ENCODE peak calls at places on chromosomes 13 and 19, in four cellular contexts. J is CD8-positive, alpha-beta T cell; Y is left ventricle myocardium inferior; R is IMR-90. I is an unnamed sample.

GRCh38 chr13:75489502-75490263 is 7.7 kb upstream of the TBC1D4 start:
- DNase-seq in J (no peak), Y (no peak), R (peak; percentile 69), I (no peak)

GRCh38 chr19:16336571-16336970 is 11.9 kb downstream of the KLF2 start:
- DNase-seq in J (no peak), Y (no peak), R (peak; percentile 65), I (peak; percentile 71)

GRCh38 chr19:51123381-51124186 is 1.1 kb upstream of the SIGLEC9 start:
- DNase-seq in J (peak; percentile 45), Y (peak; percentile 47), R (no peak), I (peak; percentile 30)

GRCh38 chr19:35107541-35107939 is 8.1 kb upstream of the FXYD3 start:
- DNase-seq in J (no peak), Y (no peak), R (no peak), I (peak; percentile 90)

GRCh38 chr19:29564574-29565005 is 38.8 kb downstream of the VSTM2B start:
- DNase-seq in J (no peak), Y (no peak), R (no peak), I (no peak)

GRCh38 chr19:10848208-10848843 is at the start of gene C19orf38:
- DNase-seq in J (no peak), Y (no peak), R (no peak), I (peak; percentile 41)

GRCh38 chr13:50358715-50359367 is 343.6 kb downstream of the KCNRG start:
- DNase-seq in J (no peak), Y (no peak), R (no peak), I (no peak)

GRCh38 chr13:99331881-99332293 is 24.7 kb upstream of the GPR183 start:
- DNase-seq in J (no peak), Y (no peak), R (no peak), I (no peak)

GRCh38 chr19:13099073-13099999 is 3.3 kb downstream of the LYL1 start:
- DNase-seq in J (peak; percentile 65), Y (peak; percentile 81), R (no peak), I (peak; percentile 95)

GRCh38 chr13:109160887-109161669 is 531.7 kb downstream of the MYO16 start:
- DNase-seq in J (no peak), Y (no peak), R (no peak), I (no peak)

GRCh38 chr13:76886292-76887061 is at the start of gene KCTD12:
- DNase-seq in J (peak; percentile 67), Y (peak; percentile 93), R (peak; percentile 73), I (peak; percentile 90)

GRCh38 chr13:24270639-24271131 is 38.7 kb upstream of the C1QTNF9 start:
- DNase-seq in J (peak; percentile 46), Y (peak; percentile 65), R (peak; percentile 47), I (peak; percentile 74)

GRCh38 chr13:58478858-58479257 is 847.3 kb downstream of the PCDH17 start:
- DNase-seq in J (no peak), Y (no peak), R (no peak), I (no peak)

GRCh38 chr19:12766051-12766521 is 9.3 kb downstream of the HOOK2 start:
- DNase-seq in J (peak; percentile 57), Y (peak; percentile 90), R (peak; percentile 73), I (peak; percentile 100)

GRCh38 chr19:5369962-5370367 is 29.4 kb upstream of the PTPRS start:
- DNase-seq in J (no peak), Y (peak; percentile 18), R (no peak), I (peak; percentile 92)

GRCh38 chr13:51957377-51958216 is 53.7 kb downstream of the ATP7B start:
- DNase-seq in J (no peak), Y (no peak), R (no peak), I (no peak)

GRCh38 chr13:85141425-85141824 is 657.8 kb downstream of the SLITRK6 start:
- DNase-seq in J (no peak), Y (no peak), R (no peak), I (no peak)

GRCh38 chr13:85080726-85081125 is 718.5 kb downstream of the SLITRK6 start:
- DNase-seq in J (no peak), Y (no peak), R (no peak), I (no peak)

GRCh38 chr19:48997972-48998371 is 4.3 kb downstream of the RUVBL2 start:
- DNase-seq in J (peak; percentile 16), Y (no peak), R (peak; percentile 45), I (peak; percentile 93)

GRCh38 chr19:31354316-31354715 is 5.1 kb upstream of the TSHZ3 start:
- DNase-seq in J (no peak), Y (no peak), R (no peak), I (no peak)

GRCh38 chr13:55493297-55493696 is 1647.4 kb upstream of the PRR20A start:
- DNase-seq in J (no peak), Y (no peak), R (no peak), I (no peak)

GRCh38 chr13:32443111-32443510 is 15.2 kb upstream of the N4BP2L1 start:
- DNase-seq in J (peak; percentile 14), Y (no peak), R (peak; percentile 23), I (no peak)

GRCh38 chr19:23071087-23071511 is 45.7 kb upstream of the ZNF730 start:
- DNase-seq in J (no peak), Y (peak; percentile 31), R (peak; percentile 3), I (peak; percentile 91)

GRCh38 chr13:30873519-30873918 is 32.6 kb upstream of the MEDAG start:
- DNase-seq in J (no peak), Y (no peak), R (peak; percentile 19), I (no peak)
- H3K4me1 ChIP-seq in J (no peaks in the 10 kb centered on the region), Y (peaks cover 15% of the 10 kb centered on the region), R (peaks cover 38% of the 10 kb centered on the region), I (peaks cover 57% of the 10 kb centered on the region)

DNA sequence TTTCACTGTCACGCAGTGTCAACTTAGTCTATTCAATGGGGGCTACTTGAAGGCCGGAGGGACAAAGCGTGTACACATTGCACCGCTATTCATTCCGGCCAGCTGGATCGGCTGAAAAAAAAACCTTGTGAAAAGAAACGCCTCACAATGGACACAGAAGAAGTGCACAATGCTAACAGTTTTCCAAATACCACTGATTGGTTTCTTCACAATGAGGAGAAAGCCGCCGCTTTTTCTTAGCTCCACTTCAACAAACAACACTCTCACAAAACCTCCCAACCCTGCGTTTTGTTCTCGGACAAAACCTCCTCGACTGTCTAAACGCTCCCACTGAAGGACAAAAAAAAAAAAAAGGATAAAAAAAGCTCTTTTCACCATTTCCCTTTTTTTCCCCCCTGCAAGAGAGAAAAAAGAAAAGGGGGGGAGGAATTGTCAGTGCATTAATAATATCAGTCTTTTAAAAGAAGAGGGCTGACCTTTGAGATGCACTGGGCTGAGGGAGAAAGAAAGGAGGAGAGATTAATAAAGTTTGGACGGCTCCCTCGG is 5.4 kb downstream of the SOX21 start:
- DNase-seq in J (no peak), Y (no peak), R (no peak), I (peak; percentile 49)
- H3K4me3 ChIP-seq in J (no peak overlapping the region), Y (peak overlapping the region; percentile 40), R (no peak overlapping the region), I (no peak overlapping the region)

DNA sequence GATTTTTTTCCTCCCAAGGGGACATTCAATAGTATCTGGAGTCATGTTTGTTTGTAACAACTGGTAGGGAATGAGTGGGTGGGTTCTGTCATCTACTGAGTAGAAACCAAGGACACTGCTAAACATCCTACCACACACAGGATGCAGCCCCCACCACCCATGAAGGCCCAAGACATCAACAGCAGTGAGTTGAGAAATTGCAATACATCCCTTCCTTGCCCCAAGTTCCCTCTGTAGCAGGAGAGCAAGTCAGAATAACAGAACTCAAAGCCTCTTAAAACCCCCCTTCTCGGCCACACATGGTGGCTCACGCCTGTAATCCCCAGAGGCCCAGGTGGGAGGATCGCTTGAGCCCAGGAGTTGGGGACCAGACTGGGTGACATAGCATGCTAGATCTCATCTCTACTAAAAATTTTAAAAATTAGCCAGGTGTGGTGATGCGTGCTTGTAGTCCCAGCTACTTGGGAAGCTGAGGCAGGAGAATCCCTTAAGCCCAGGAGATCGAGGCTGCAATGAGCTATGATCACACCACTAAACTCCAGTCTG is 2.4 kb upstream of the CYP2F1 start:
- DNase-seq in J (no peak), Y (no peak), R (no peak), I (no peak)
- H3K4me1 ChIP-seq in J (no peaks in the 10 kb centered on the region), Y (no peaks in the 10 kb centered on the region), R (no peaks in the 10 kb centered on the region), I (no peaks in the 10 kb centered on the region)

DNA sequence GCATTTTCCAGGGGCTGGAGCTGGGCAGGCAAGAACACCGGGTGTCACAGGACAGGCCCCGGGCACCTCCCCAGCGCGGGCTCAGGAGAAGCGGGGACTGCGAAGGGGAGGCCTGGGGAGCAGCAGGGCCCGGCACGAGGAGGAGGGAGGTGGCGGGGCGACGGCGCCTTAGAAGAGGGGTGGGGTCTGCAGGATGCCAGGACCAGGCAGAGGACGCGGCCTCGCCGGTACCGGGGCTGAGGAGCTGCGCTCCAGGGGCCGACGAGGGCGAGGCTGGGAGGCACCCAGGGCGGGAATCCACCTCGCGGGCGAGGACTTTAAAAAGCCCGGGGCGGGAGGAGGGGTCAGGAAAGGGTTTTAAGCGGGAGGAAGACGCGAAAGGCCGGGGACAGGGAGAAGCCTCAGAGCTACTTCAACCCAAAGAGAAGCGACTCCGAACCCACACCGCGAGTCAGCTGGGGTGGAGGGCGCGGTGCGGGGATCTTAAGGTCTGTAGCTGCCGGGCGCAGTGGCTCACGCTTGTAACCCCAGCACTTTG is 665 bp downstream of the ZNF347 start:
- DNase-seq in J (no peak), Y (peak; percentile 32), R (peak; percentile 15), I (peak; percentile 52)
- H3K4me3 ChIP-seq in J (peak overlapping the region; percentile 59), Y (peak overlapping the region; percentile 86), R (peak overlapping the region; percentile 59), I (peak overlapping the region; percentile 79)

I was measured in osteoblast.